ENCODE peak calls at places on chromosome 18, in six cellular contexts. W is IMR-90, U is neuronal stem cell, V is trophoblast cell, E is H1, Q is mesenchymal stem cell. R is an unnamed sample.

GRCh38 chr18:27843783-27844415 is 333.0 kb downstream of the CDH2 start:
- DNase-seq in W (peak; percentile 36), U (no peak), V (no peak), E (no peak), Q (peak; percentile 57), R (no peak)

GRCh38 chr18:12373771-12374116 is 3.3 kb downstream of the AFG3L2 start:
- DNase-seq in W (no peak), U (no peak), V (no peak), E (no peak), Q (no peak), R (no peak)

GRCh38 chr18:75068682-75069435 is 140.1 kb downstream of the PTGR3 start:
- DNase-seq in W (no peak), U (no peak), V (no peak), E (no peak), Q (no peak), R (no peak)

GRCh38 chr18:9736445-9736844 is 28.3 kb downstream of the RAB31 start:
- DNase-seq in W (no peak), U (no peak), V (no peak), E (no peak), Q (no peak), R (no peak)

GRCh38 chr18:28802546-28802945 is 625.6 kb upstream of the CDH2 start:
- DNase-seq in W (peak; percentile 47), U (no peak), V (no peak), E (no peak), Q (no peak), R (no peak)

GRCh38 chr18:62663731-62664336 is 51.5 kb upstream of the PHLPP1 start:
- DNase-seq in W (peak; percentile 10), U (no peak), V (peak; percentile 61), E (no peak), Q (peak; percentile 64), R (no peak)

GRCh38 chr18:31657823-31658669 is 26.3 kb downstream of the B4GALT6 start:
- DNase-seq in W (no peak), U (no peak), V (peak; percentile 66), E (no peak), Q (peak; percentile 23), R (no peak)

GRCh38 chr18:13136056-13136688 is 82.4 kb upstream of the LDLRAD4 start:
- DNase-seq in W (no peak), U (peak; percentile 29), V (no peak), E (no peak), Q (no peak), R (no peak)

GRCh38 chr18:55233850-55234249 is 274.6 kb upstream of the CCDC68 start:
- DNase-seq in W (peak; percentile 51), U (no peak), V (no peak), E (no peak), Q (no peak), R (no peak)

GRCh38 chr18:63149200-63149587 is 170.4 kb downstream of the BCL2 start:
- DNase-seq in W (no peak), U (no peak), V (no peak), E (no peak), Q (no peak), R (no peak)

GRCh38 chr18:70363861-70364260 is 75.0 kb downstream of the SOCS6 start:
- DNase-seq in W (peak; percentile 72), U (no peak), V (no peak), E (no peak), Q (no peak), R (no peak)

GRCh38 chr18:39494211-39494896 is 1928.8 kb upstream of the CELF4 start:
- DNase-seq in W (no peak), U (no peak), V (no peak), E (no peak), Q (no peak), R (no peak)

GRCh38 chr18:54020346-54020745 is 204.1 kb downstream of the MBD2 start:
- DNase-seq in W (no peak), U (no peak), V (no peak), E (no peak), Q (no peak), R (no peak)

GRCh38 chr18:50428531-50429206 is 53.8 kb downstream of the SKA1 start:
- DNase-seq in W (no peak), U (no peak), V (no peak), E (no peak), Q (peak; percentile 7), R (no peak)

GRCh38 chr18:75341897-75342296 is 85.6 kb downstream of the SMIM21 start:
- DNase-seq in W (no peak), U (no peak), V (no peak), E (no peak), Q (no peak), R (no peak)

GRCh38 chr18:63155169-63155852 is 164.3 kb downstream of the BCL2 start:
- DNase-seq in W (no peak), U (peak; percentile 41), V (peak; percentile 60), E (peak; percentile 95), Q (peak; percentile 5), R (peak; percentile 91)

GRCh38 chr18:50518787-50519520 is 40.9 kb upstream of the MAPK4 start:
- DNase-seq in W (no peak), U (no peak), V (no peak), E (no peak), Q (no peak), R (no peak)

GRCh38 chr18:3005462-3005861 is 7.5 kb downstream of the LPIN2 start:
- DNase-seq in W (no peak), U (no peak), V (no peak), E (no peak), Q (no peak), R (no peak)

GRCh38 chr18:6543330-6543908 is 128.7 kb upstream of the L3MBTL4 start:
- DNase-seq in W (peak; percentile 55), U (no peak), V (no peak), E (no peak), Q (peak; percentile 48), R (no peak)

GRCh38 chr18:74623047-74623816 is 25.6 kb downstream of the ZNF407 start:
- DNase-seq in W (peak; percentile 24), U (no peak), V (no peak), E (no peak), Q (peak; percentile 23), R (no peak)

GRCh38 chr18:50418650-50419049 is 43.8 kb downstream of the SKA1 start:
- DNase-seq in W (no peak), U (no peak), V (no peak), E (no peak), Q (no peak), R (no peak)

GRCh38 chr18:70181015-70181414 is 24.5 kb downstream of the RTTN start:
- DNase-seq in W (peak; percentile 80), U (no peak), V (peak; percentile 35), E (no peak), Q (peak; percentile 72), R (no peak)

GRCh38 chr18:75783816-75784215 is 356.3 kb upstream of the SMIM21 start:
- DNase-seq in W (no peak), U (no peak), V (no peak), E (no peak), Q (no peak), R (no peak)

GRCh38 chr18:65409266-65409665 is 341.5 kb upstream of the CDH7 start:
- DNase-seq in W (no peak), U (no peak), V (no peak), E (no peak), Q (no peak), R (no peak)

GRCh38 chr18:72948439-72948838 is 80.7 kb upstream of the NETO1 start:
- DNase-seq in W (no peak), U (no peak), V (no peak), E (no peak), Q (no peak), R (no peak)

GRCh38 chr18:32888311-32888710 is 115.5 kb upstream of the KLHL14 start:
- DNase-seq in W (no peak), U (no peak), V (no peak), E (no peak), Q (no peak), R (no peak)

GRCh38 chr18:32893915-32894314 is 121.1 kb upstream of the KLHL14 start:
- DNase-seq in W (no peak), U (no peak), V (no peak), E (no peak), Q (no peak), R (no peak)

GRCh38 chr18:32889620-32890593 is 117.1 kb upstream of the KLHL14 start:
- DNase-seq in W (no peak), U (no peak), V (no peak), E (peak; percentile 48), Q (no peak), R (peak; percentile 33)

GRCh38 chr18:32891797-32892196 is 119.0 kb upstream of the KLHL14 start:
- DNase-seq in W (no peak), U (no peak), V (no peak), E (no peak), Q (peak; percentile 15), R (no peak)

DNA sequence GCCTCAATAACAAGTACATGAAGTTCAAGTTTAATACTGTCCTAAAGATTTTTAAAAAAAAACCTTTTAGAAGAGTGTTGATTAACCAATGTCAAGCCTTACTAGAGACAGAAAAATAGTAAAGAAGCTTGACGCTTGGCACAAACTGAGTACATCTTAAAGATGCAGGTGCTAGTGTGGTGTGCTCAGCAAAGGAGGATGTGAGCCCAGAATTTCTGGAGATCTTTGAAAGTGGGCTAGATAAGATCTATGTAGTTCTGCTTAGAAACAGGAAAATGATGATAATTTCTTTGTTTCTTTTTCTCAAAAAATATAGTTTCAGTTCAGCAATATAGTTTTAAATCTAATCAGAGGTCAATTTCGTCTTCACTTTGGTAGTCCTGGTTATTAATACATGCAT is 118.3 kb upstream of the KLHL14 start:
- DNase-seq in W (no peak), U (no peak), V (no peak), E (no peak), Q (no peak), R (no peak)
- H3K14ac ChIP-seq in W (no peak overlapping the region), U (no peak overlapping the region), V (no peak overlapping the region), E (no peak overlapping the region), Q (no peak overlapping the region), R (no peak overlapping the region)

GRCh38 chr18:26745288-26745975 is 120.1 kb downstream of the AQP4 start:
- DNase-seq in W (no peak), U (no peak), V (no peak), E (no peak), Q (no peak), R (no peak)

GRCh38 chr18:26736301-26736700 is 129.2 kb downstream of the AQP4 start:
- DNase-seq in W (no peak), U (no peak), V (no peak), E (no peak), Q (no peak), R (no peak)

GRCh38 chr18:26746284-26747130 is 119.0 kb downstream of the AQP4 start:
- DNase-seq in W (no peak), U (no peak), V (no peak), E (no peak), Q (peak; percentile 27), R (no peak)

GRCh38 chr18:26738706-26739105 is 126.8 kb downstream of the AQP4 start:
- DNase-seq in W (no peak), U (no peak), V (no peak), E (no peak), Q (no peak), R (no peak)

GRCh38 chr18:26741041-26741440 is 124.5 kb downstream of the AQP4 start:
- DNase-seq in W (no peak), U (no peak), V (no peak), E (no peak), Q (no peak), R (no peak)
- H3K27ac ChIP-seq in W (no peak overlapping the region), U (no peak overlapping the region), V (no peak overlapping the region), E (no peak overlapping the region), Q (no peak overlapping the region), R (no peak overlapping the region)

GRCh38 chr18:45084207-45084606 is 403.5 kb downstream of the SETBP1 start:
- DNase-seq in W (no peak), U (no peak), V (no peak), E (no peak), Q (peak; percentile 24), R (no peak)
- H4K8ac ChIP-seq in W (no peak overlapping the region), U (no peak overlapping the region), V (no peak overlapping the region), E (no peak overlapping the region), Q (peak overlapping the region; percentile 8), R (no peak overlapping the region)

GRCh38 chr18:5106730-5107129 is 90.3 kb downstream of the AKAIN1 start:
- DNase-seq in W (no peak), U (no peak), V (no peak), E (no peak), Q (no peak), R (no peak)
- H3K14ac ChIP-seq in W (no peak overlapping the region), U (no peak overlapping the region), V (no peak overlapping the region), E (no peak overlapping the region), Q (no peak overlapping the region), R (no peak overlapping the region)